ENCODE peak calls at places on chromosomes 2 and 18, in eight cellular contexts. Y is NCI-H1105 treated with DMSO at 0.1 percent for 48 hours; W is right atrium auricular region; S is A549; M is CD8-positive, alpha-beta memory T cell; B is fibroblast of pulmonary artery; N is activated CD4-positive, alpha-beta T cell treated with anti-CD3 and anti-CD28 coated beads, Interleukin-2, amount 50 U/mL, for 4 hours; V is activated CD8-positive, alpha-beta memory T cell treated with anti-CD3 and anti-CD28 coated beads for 48 hours. Q is an unnamed sample.

GRCh38 chr18:34003687-34004086 is 221.0 kb downstream of the NOL4 start:
- DNase-seq in M (no peak), W (no peak), S (no peak), N (no peak), B (no peak), V (no peak), Y (no peak), Q (no peak)

GRCh38 chr18:73476021-73476420 is 608.2 kb upstream of the NETO1 start:
- DNase-seq in N (no peak), S (no peak), Y (no peak), B (no peak), W (no peak), V (no peak), M (no peak), Q (no peak)

GRCh38 chr2:10307561-10308156 is 5.0 kb downstream of the HPCAL1 start:
- DNase-seq in N (no peak), Y (no peak), M (no peak), V (no peak), S (no peak), B (peak; percentile 56), W (no peak), Q (no peak)

GRCh38 chr2:39623916-39624315 is 41.8 kb upstream of the TMEM178A start:
- DNase-seq in Y (peak; percentile 65), V (no peak), B (no peak), N (no peak), W (no peak), S (no peak), M (no peak), Q (no peak)

GRCh38 chr2:172282944-172283343 is 144.4 kb upstream of the ITGA6 start:
- DNase-seq in W (no peak), M (no peak), Y (no peak), B (peak; percentile 72), N (no peak), S (no peak), V (no peak), Q (no peak)

GRCh38 chr2:224040753-224041152 is 1.7 kb upstream of the SERPINE2 start:
- DNase-seq in S (no peak), N (no peak), Y (no peak), V (no peak), W (no peak), B (no peak), M (no peak), Q (no peak)

GRCh38 chr2:109562421-109562820 is 51.3 kb downstream of the SEPTIN10 start:
- DNase-seq in Y (no peak), N (no peak), W (no peak), M (no peak), V (no peak), B (no peak), S (peak; percentile 30), Q (no peak)

GRCh38 chr2:236628256-236628961 is 58.8 kb downstream of the ACKR3 start:
- DNase-seq in M (no peak), V (no peak), B (no peak), N (no peak), S (no peak), W (no peak), Y (no peak), Q (no peak)

GRCh38 chr18:36856815-36857214 is 27.9 kb downstream of the KIAA1328 start:
- DNase-seq in Y (no peak), V (no peak), W (no peak), B (no peak), N (no peak), M (no peak), S (no peak), Q (no peak)

GRCh38 chr2:167380094-167380493 is 491.8 kb downstream of the XIRP2 start:
- DNase-seq in Y (no peak), B (no peak), V (no peak), W (no peak), S (no peak), M (no peak), N (no peak), Q (no peak)

GRCh38 chr2:201707753-201708152 is 9.3 kb upstream of the MPP4 start:
- DNase-seq in S (no peak), M (no peak), N (no peak), V (no peak), Y (no peak), B (peak; percentile 64), W (no peak), Q (no peak)

GRCh38 chr2:119208791-119209203 is 14.8 kb upstream of the STEAP3 start:
- DNase-seq in M (no peak), S (peak; percentile 26), B (no peak), W (no peak), N (no peak), Y (no peak), V (no peak), Q (no peak)

GRCh38 chr2:196967126-196967525 is 40.6 kb upstream of the PGAP1 start:
- DNase-seq in S (no peak), B (peak; percentile 81), N (no peak), M (no peak), V (no peak), Y (no peak), W (no peak), Q (no peak)

GRCh38 chr2:210421916-210422315 is 54.6 kb downstream of the LANCL1 start:
- DNase-seq in Y (no peak), W (no peak), V (no peak), S (no peak), M (no peak), N (no peak), B (peak; percentile 87), Q (no peak)

GRCh38 chr2:11998218-11998617 is 251.8 kb downstream of the LPIN1 start:
- DNase-seq in Y (no peak), B (peak; percentile 38), M (no peak), N (no peak), S (no peak), V (no peak), W (no peak), Q (no peak)

GRCh38 chr2:105797298-105797819 is 52.6 kb downstream of the NCK2 start:
- DNase-seq in S (no peak), M (peak; percentile 68), Y (no peak), W (no peak), B (peak; percentile 58), V (no peak), N (no peak), Q (no peak)

GRCh38 chr2:152336854-152337510 is 2.0 kb downstream of the FMNL2 start:
- DNase-seq in V (no peak), M (no peak), N (no peak), Y (no peak), W (peak; percentile 66), B (peak; percentile 57), S (no peak), Q (peak; percentile 49)

GRCh38 chr18:63320690-63321265 is 1.2 kb upstream of the BCL2 start:
- DNase-seq in Y (peak; percentile 49), M (peak; percentile 63), B (no peak), V (no peak), N (peak; percentile 40), W (no peak), S (no peak), Q (no peak)

GRCh38 chr18:34787931-34788532 is 77.9 kb downstream of the DTNA start:
- DNase-seq in Y (peak; percentile 82), B (peak; percentile 79), S (peak; percentile 25), V (no peak), N (no peak), M (no peak), W (no peak), Q (peak; percentile 65)

GRCh38 chr2:54360055-54360792 is 95.9 kb upstream of the SPTBN1 start:
- DNase-seq in W (peak; percentile 82), Y (peak; percentile 93), V (no peak), B (peak; percentile 99), M (no peak), N (no peak), S (no peak), Q (no peak)

GRCh38 chr2:26941486-26941885 is 29.0 kb upstream of the MAPRE3 start:
- DNase-seq in B (no peak), W (no peak), M (no peak), V (no peak), S (no peak), Y (no peak), N (no peak), Q (no peak)

GRCh38 chr2:70994055-70994444 is 623 bp downstream of the TEX261 start:
- DNase-seq in B (no peak), Y (no peak), M (no peak), N (no peak), V (no peak), S (no peak), W (peak; percentile 58), Q (no peak)

GRCh38 chr2:219430633-219431615 is 3.7 kb upstream of the SPEG start:
- DNase-seq in Y (peak; percentile 6), N (no peak), M (peak; percentile 12), V (no peak), S (no peak), W (no peak), B (peak; percentile 56), Q (no peak)

GRCh38 chr2:212021947-212022346 is 516.7 kb downstream of the ERBB4 start:
- DNase-seq in B (peak; percentile 65), N (no peak), M (no peak), V (no peak), Y (no peak), W (no peak), S (no peak), Q (peak; percentile 5)

GRCh38 chr18:8938817-8939216 is 163.7 kb upstream of the NDUFV2 start:
- DNase-seq in B (no peak), N (no peak), Y (no peak), S (no peak), V (no peak), M (no peak), W (no peak), Q (no peak)

GRCh38 chr2:108594132-108594981 is 60.1 kb downstream of the LIMS1 start:
- DNase-seq in N (no peak), V (no peak), W (no peak), S (no peak), B (peak; percentile 91), M (no peak), Y (no peak), Q (peak; percentile 44)